ENCODE peak calls at places on chromosomes 7 and 10, in four cellular contexts. F is psoas muscle, H is HCT116, B is Peyer's patch. I is an unnamed sample.

GRCh38 chr10:21372651-21373410 is 152.7 kb downstream of the SKIDA1 start:
- DNase-seq in F (peak; percentile 16), H (peak; percentile 59), B (peak; percentile 49), I (peak; percentile 50)

GRCh38 chr7:124954766-124955165 is 25.1 kb upstream of the POT1 start:
- DNase-seq in F (no peak), H (no peak), B (no peak), I (no peak)

GRCh38 chr10:31677198-31678138 is 251.2 kb downstream of the ARHGAP12 start:
- DNase-seq in F (no peak), H (no peak), B (no peak), I (no peak)

GRCh38 chr7:95295399-95295798 is 28.9 kb downstream of the PON1 start:
- DNase-seq in F (no peak), H (no peak), B (no peak), I (no peak)

GRCh38 chr10:4141471-4141870 is 356.5 kb upstream of the KLF6 start:
- DNase-seq in F (no peak), H (no peak), B (no peak), I (no peak)

GRCh38 chr10:116524736-116525135 is 21.0 kb upstream of the PNLIP start:
- DNase-seq in F (no peak), H (no peak), B (no peak), I (no peak)

GRCh38 chr10:79142522-79143309 is 74.0 kb downstream of the ZMIZ1 start:
- DNase-seq in F (no peak), H (no peak), B (no peak), I (no peak)

GRCh38 chr10:30155401-30155800 is 96.0 kb upstream of the JCAD start:
- DNase-seq in F (no peak), H (no peak), B (no peak), I (no peak)

GRCh38 chr7:104845541-104845940 is 168.5 kb upstream of the KMT2E start:
- DNase-seq in F (no peak), H (no peak), B (no peak), I (no peak)

GRCh38 chr10:13816195-13816926 is 229.6 kb downstream of the PRPF18 start:
- DNase-seq in F (peak; percentile 40), H (no peak), B (no peak), I (peak; percentile 62)

GRCh38 chr10:98340261-98340675 is 72.3 kb upstream of the LOXL4 start:
- DNase-seq in F (no peak), H (no peak), B (no peak), I (no peak)

GRCh38 chr10:102504179-102504975 is 605 bp downstream of the SUFU start:
- DNase-seq in F (peak; percentile 35), H (no peak), B (peak; percentile 66), I (peak; percentile 55)

GRCh38 chr10:125742465-125742864 is 23.0 kb downstream of the EDRF1 start:
- DNase-seq in F (no peak), H (no peak), B (no peak), I (no peak)

DNA sequence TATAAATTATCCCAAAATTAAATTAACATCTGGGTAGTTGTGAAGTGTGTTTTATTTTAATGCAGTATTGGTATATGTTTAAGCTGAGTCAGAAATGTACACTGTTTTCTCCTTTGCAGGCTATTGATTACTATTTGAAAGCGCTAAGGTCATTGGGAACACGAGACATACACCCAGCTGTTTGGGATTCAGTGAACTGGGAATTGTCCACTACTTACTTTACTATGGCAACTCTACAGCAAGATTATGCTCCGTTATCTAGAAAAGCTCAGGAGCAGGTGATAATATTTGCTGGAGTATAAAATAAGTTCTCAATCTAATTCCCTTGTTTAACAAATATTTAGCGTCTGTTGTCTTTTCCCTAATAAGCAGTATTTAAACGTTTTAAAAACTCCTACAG is 27.9 kb downstream of the EDRF1 start:
- DNase-seq in F (no peak), H (no peak), B (no peak), I (no peak)
- H3K36me3 ChIP-seq in F (peaks cover 99% of the 10 kb centered on the region), H (peaks cover 59% of the 10 kb centered on the region), B (no peaks in the 10 kb centered on the region), I (peaks cover 100% of the 10 kb centered on the region)

GRCh38 chr10:86693289-86693688 is 25.0 kb downstream of the LDB3 start:
- DNase-seq in F (no peak), H (no peak), B (no peak), I (no peak)
- H3K4me3 ChIP-seq in F (no peak overlapping the region), H (no peak overlapping the region), B (no peak overlapping the region), I (no peak overlapping the region)

DNA sequence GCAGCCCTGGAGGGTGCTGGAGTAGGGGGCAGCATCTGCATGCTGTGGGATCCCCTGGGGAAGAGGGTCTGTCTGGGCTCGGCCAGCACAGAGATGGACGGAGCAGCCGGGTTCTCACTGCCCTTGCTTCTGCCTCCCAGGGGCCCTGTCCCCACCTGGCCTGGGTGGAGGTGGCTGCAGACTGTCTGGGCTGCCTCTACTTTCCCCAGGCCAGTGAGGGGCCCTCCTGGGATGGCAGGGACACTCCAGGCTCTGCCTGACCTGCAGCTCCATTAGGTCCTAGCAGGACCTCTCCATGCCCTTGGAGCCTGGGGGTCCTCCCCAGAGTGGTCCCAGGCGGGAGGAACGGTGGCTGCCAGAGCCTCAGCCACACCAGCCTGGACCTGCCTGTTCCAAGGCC is 63.7 kb downstream of the PWWP2B start:
- DNase-seq in F (peak; percentile 8), H (no peak), B (peak; percentile 58), I (peak; percentile 35)
- H3K27ac ChIP-seq in F (no peak overlapping the region), H (no peak overlapping the region), B (peak overlapping the region; percentile 95), I (no peak overlapping the region)

GRCh38 chr7:90413185-90413528 is 9.9 kb downstream of the CLDN12 start:
- DNase-seq in F (no peak), H (no peak), B (no peak), I (no peak)
- H3K36me3 ChIP-seq in F (peaks cover 55% of the 10 kb centered on the region), H (no peaks in the 10 kb centered on the region), B (no peaks in the 10 kb centered on the region), I (peaks cover 20% of the 10 kb centered on the region)

DNA sequence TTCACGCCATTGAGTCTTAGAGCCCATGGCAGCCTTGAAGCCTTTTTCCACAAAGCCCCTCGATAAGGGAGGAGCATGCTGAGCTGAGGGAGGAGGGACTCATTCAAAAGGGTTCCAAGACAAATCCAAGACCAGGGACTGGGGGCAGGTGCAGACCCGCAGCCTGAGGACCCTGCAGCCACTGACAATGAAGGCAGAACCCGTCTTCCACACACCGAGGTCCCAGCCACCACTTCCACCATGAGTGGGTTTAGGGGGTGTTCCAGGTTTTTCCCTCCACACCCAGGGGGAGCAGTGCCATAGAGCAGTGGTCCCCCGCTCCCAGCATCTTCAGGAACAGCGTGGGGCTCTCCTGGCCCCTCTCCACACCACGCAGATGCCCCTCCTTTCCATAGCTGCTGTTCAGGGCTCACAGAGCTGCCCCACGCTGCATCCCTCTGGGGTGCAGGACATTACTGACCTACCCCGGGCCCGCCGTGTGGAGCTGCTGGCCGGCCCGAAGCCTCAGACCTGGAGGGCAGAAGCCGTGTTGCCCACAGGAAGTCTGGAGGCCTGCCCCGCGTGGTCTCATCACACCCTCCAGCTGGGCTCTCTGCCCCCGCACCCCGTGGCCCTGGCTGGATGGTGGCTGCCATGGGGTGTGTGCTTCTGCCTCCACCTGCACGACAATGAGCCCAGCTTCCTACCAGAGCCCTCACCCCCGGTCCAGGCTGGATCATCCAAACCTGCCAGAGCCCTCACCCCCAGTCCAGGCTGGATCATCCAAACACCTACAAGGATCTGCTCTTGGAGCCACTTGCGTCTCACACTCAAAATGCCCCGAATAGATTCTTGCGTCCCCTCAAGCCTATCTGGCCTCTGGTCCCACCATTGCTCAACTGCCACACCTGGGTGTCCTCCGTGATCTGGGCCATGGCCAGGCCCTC is 220.0 kb upstream of the TCERG1L start:
- DNase-seq in F (no peak), H (no peak), B (no peak), I (no peak)
- H3K4me3 ChIP-seq in F (no peak overlapping the region), H (no peak overlapping the region), B (no peak overlapping the region), I (no peak overlapping the region)

DNA sequence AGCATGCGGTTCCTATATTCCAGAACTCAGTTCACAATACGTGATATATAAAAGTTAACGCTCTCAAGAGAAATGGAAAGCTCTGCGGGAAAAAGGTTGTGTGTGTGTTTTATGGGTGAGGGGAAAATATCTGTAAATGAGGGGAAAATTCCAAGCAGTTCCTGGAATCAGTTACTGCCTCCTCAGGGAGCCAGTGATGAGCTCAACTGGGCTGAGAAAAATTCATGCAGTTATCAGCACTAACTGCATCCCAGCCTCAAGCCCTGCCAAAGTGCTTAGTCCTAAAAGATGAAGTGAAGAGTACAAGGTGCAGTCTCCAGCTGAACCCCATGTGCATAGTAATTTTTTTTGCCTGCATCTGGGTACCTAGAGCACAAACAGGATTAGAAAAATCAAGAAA is 191.9 kb downstream of the CDK14 start:
- DNase-seq in F (no peak), H (no peak), B (no peak), I (no peak)
- H3K27ac ChIP-seq in F (no peak overlapping the region), H (no peak overlapping the region), B (no peak overlapping the region), I (no peak overlapping the region)

GRCh38 chr7:152196391-152196790 is 170.9 kb downstream of the GALNT11 start:
- DNase-seq in F (no peak), H (no peak), B (no peak), I (no peak)

GRCh38 chr7:152189026-152189425 is 163.6 kb downstream of the GALNT11 start:
- DNase-seq in F (no peak), H (no peak), B (no peak), I (no peak)

GRCh38 chr7:152193882-152194281 is 168.4 kb downstream of the GALNT11 start:
- DNase-seq in F (no peak), H (no peak), B (no peak), I (no peak)
- H3K36me3 ChIP-seq in F (peaks cover 89% of the 10 kb centered on the region), H (peaks cover 4% of the 10 kb centered on the region), B (no peaks in the 10 kb centered on the region), I (peaks cover 91% of the 10 kb centered on the region)

DNA sequence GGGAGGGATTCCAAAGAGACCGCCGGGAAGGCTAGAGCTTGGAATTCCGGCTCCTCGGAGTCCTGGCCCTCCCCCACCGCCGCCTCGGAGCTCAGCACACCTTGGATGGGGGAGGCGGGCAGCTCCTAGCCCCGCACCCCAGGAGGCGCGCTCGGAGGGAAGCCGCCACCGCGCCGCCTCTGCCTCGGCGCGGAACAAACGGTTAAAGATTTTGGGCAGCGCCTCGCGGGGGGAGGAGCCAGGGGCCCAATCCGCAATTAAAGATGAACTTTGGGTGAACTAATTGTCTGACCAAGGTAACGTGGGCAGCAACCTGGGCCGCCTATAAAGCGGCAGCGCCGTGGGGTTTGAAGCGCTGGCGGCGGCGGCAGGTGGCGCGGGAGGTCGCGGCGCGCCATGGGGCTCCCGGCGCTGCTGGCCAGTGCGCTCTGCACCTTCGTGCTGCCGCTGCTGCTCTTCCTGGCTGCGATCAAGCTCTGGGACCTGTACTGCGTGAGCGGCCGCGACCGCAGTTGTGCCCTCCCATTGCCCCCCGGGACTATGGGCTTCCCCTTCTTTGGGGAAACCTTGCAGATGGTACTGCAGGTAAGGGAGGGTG is at the start of gene CYP26A1:
- DNase-seq in F (no peak), H (no peak), B (no peak), I (no peak)
- H3K4me3 ChIP-seq in F (peak within 1 kb of the TSS; percentile 60), H (peak within 1 kb of the TSS; percentile 42), B (peak within 1 kb of the TSS; percentile 31), I (peak within 1 kb of the TSS; percentile 53)

GRCh38 chr10:67076175-67076574 is 150.3 kb downstream of the LRRTM3 start:
- DNase-seq in F (no peak), H (no peak), B (no peak), I (no peak)
- H3K27ac ChIP-seq in F (no peak overlapping the region), H (no peak overlapping the region), B (no peak overlapping the region), I (no peak overlapping the region)